ENCODE peak calls at places on chromosomes 4 and X, in six cellular contexts. One of them, this sample, is unnamed.

GRCh38 chrX:155048997-155049619 is 21.8 kb downstream of the CMC4 start:
- DNase-seq in fibroblast of the aortic adventitia: peak
- DNase-seq in MM.1S: no peak
- DNase-seq in tibial artery: no peak
- DNase-seq in upper lobe of right lung: no peak
- DNase-seq in transverse colon: peak
- DNase-seq in this sample: peak

GRCh38 chr4:154010377-154010776 is 221.5 kb upstream of the SFRP2 start:
- DNase-seq in fibroblast of the aortic adventitia: no peak
- DNase-seq in MM.1S: no peak
- DNase-seq in tibial artery: peak
- DNase-seq in upper lobe of right lung: no peak
- DNase-seq in transverse colon: peak
- DNase-seq in this sample: no peak

GRCh38 chr4:80694178-80694577 is 336.3 kb upstream of the BMP3 start:
- DNase-seq in fibroblast of the aortic adventitia: peak
- DNase-seq in MM.1S: no peak
- DNase-seq in tibial artery: no peak
- DNase-seq in upper lobe of right lung: no peak
- DNase-seq in transverse colon: no peak
- DNase-seq in this sample: no peak

GRCh38 chrX:70504772-70505450 is 60.3 kb downstream of the DLG3 start:
- DNase-seq in fibroblast of the aortic adventitia: no peak
- DNase-seq in MM.1S: no peak
- DNase-seq in tibial artery: no peak
- DNase-seq in upper lobe of right lung: no peak
- DNase-seq in transverse colon: no peak
- DNase-seq in this sample: no peak

GRCh38 chr4:185681604-185682003 is 130.4 kb downstream of the SORBS2 start:
- DNase-seq in fibroblast of the aortic adventitia: no peak
- DNase-seq in MM.1S: no peak
- DNase-seq in tibial artery: no peak
- DNase-seq in upper lobe of right lung: no peak
- DNase-seq in transverse colon: no peak
- DNase-seq in this sample: no peak

GRCh38 chrX:108332281-108332680 is 105.9 kb downstream of the COL4A6 start:
- DNase-seq in fibroblast of the aortic adventitia: no peak
- DNase-seq in MM.1S: peak
- DNase-seq in tibial artery: no peak
- DNase-seq in upper lobe of right lung: no peak
- DNase-seq in transverse colon: no peak
- DNase-seq in this sample: no peak

GRCh38 chr4:173990879-173991231 is 292.6 kb downstream of the FBXO8 start:
- DNase-seq in fibroblast of the aortic adventitia: peak
- DNase-seq in MM.1S: no peak
- DNase-seq in tibial artery: no peak
- DNase-seq in upper lobe of right lung: no peak
- DNase-seq in transverse colon: peak
- DNase-seq in this sample: peak

GRCh38 chr4:94304365-94304971 is 38.2 kb downstream of the HPGDS start:
- DNase-seq in fibroblast of the aortic adventitia: peak
- DNase-seq in MM.1S: peak
- DNase-seq in tibial artery: no peak
- DNase-seq in upper lobe of right lung: no peak
- DNase-seq in transverse colon: no peak
- DNase-seq in this sample: no peak

GRCh38 chrX:8405631-8406030 is 59.0 kb upstream of the VCX3B start:
- DNase-seq in fibroblast of the aortic adventitia: no peak
- DNase-seq in MM.1S: no peak
- DNase-seq in tibial artery: no peak
- DNase-seq in upper lobe of right lung: no peak
- DNase-seq in transverse colon: no peak
- DNase-seq in this sample: no peak

GRCh38 chr4:178577933-178578332 is 1135.7 kb upstream of the AGA start:
- DNase-seq in fibroblast of the aortic adventitia: no peak
- DNase-seq in MM.1S: no peak
- DNase-seq in tibial artery: no peak
- DNase-seq in upper lobe of right lung: no peak
- DNase-seq in transverse colon: no peak
- DNase-seq in this sample: no peak

GRCh38 chr4:127048371-127049085 is 584.2 kb upstream of the INTU start:
- DNase-seq in fibroblast of the aortic adventitia: peak
- DNase-seq in MM.1S: no peak
- DNase-seq in tibial artery: no peak
- DNase-seq in upper lobe of right lung: no peak
- DNase-seq in transverse colon: no peak
- DNase-seq in this sample: no peak

GRCh38 chr4:129043523-129043922 is 49.8 kb downstream of the SCLT1 start:
- DNase-seq in fibroblast of the aortic adventitia: peak
- DNase-seq in MM.1S: no peak
- DNase-seq in tibial artery: no peak
- DNase-seq in upper lobe of right lung: no peak
- DNase-seq in transverse colon: no peak
- DNase-seq in this sample: no peak

GRCh38 chr4:94978904-94979303 is 221.1 kb downstream of the BMPR1B start:
- DNase-seq in fibroblast of the aortic adventitia: peak
- DNase-seq in MM.1S: no peak
- DNase-seq in tibial artery: no peak
- DNase-seq in upper lobe of right lung: no peak
- DNase-seq in transverse colon: no peak
- DNase-seq in this sample: no peak

GRCh38 chr4:154507170-154507569 is 15.6 kb upstream of the DCHS2 start:
- DNase-seq in fibroblast of the aortic adventitia: no peak
- DNase-seq in MM.1S: no peak
- DNase-seq in tibial artery: no peak
- DNase-seq in upper lobe of right lung: no peak
- DNase-seq in transverse colon: no peak
- DNase-seq in this sample: no peak

GRCh38 chr4:152696764-152697250 is 17.0 kb upstream of the TMEM154 start:
- DNase-seq in fibroblast of the aortic adventitia: peak
- DNase-seq in MM.1S: peak
- DNase-seq in tibial artery: no peak
- DNase-seq in upper lobe of right lung: no peak
- DNase-seq in transverse colon: peak
- DNase-seq in this sample: no peak

GRCh38 chr4:5953003-5953951 is 60.4 kb upstream of the CRMP1 start:
- DNase-seq in fibroblast of the aortic adventitia: no peak
- DNase-seq in MM.1S: no peak
- DNase-seq in tibial artery: no peak
- DNase-seq in upper lobe of right lung: peak
- DNase-seq in transverse colon: no peak
- DNase-seq in this sample: no peak

GRCh38 chr4:43331226-43332078 is 438.9 kb downstream of the GRXCR1 start:
- DNase-seq in fibroblast of the aortic adventitia: peak
- DNase-seq in MM.1S: no peak
- DNase-seq in tibial artery: no peak
- DNase-seq in upper lobe of right lung: no peak
- DNase-seq in transverse colon: no peak
- DNase-seq in this sample: no peak

GRCh38 chr4:2570551-2571222 is 34.2 kb downstream of the FAM193A start:
- DNase-seq in fibroblast of the aortic adventitia: peak
- DNase-seq in MM.1S: no peak
- DNase-seq in tibial artery: no peak
- DNase-seq in upper lobe of right lung: no peak
- DNase-seq in transverse colon: no peak
- DNase-seq in this sample: no peak

GRCh38 chr4:164350086-164350485 is 403.8 kb upstream of the SMIM31 start:
- DNase-seq in fibroblast of the aortic adventitia: no peak
- DNase-seq in MM.1S: no peak
- DNase-seq in tibial artery: no peak
- DNase-seq in upper lobe of right lung: no peak
- DNase-seq in transverse colon: no peak
- DNase-seq in this sample: no peak

GRCh38 chrX:40107291-40108083 is 9.7 kb upstream of the BCOR start:
- DNase-seq in fibroblast of the aortic adventitia: no peak
- DNase-seq in MM.1S: peak
- DNase-seq in tibial artery: no peak
- DNase-seq in upper lobe of right lung: peak
- DNase-seq in transverse colon: peak
- DNase-seq in this sample: peak

GRCh38 chrX:107710617-107711391 is 64.8 kb downstream of the TSC22D3 start:
- DNase-seq in fibroblast of the aortic adventitia: peak
- DNase-seq in MM.1S: peak
- DNase-seq in tibial artery: peak
- DNase-seq in upper lobe of right lung: no peak
- DNase-seq in transverse colon: peak
- DNase-seq in this sample: no peak

GRCh38 chr4:183563874-183564273 is 59.0 kb downstream of the ING2 start:
- DNase-seq in fibroblast of the aortic adventitia: peak
- DNase-seq in MM.1S: no peak
- DNase-seq in tibial artery: no peak
- DNase-seq in upper lobe of right lung: no peak
- DNase-seq in transverse colon: no peak
- DNase-seq in this sample: no peak

GRCh38 chr4:157521916-157522315 is 301.4 kb downstream of the GRIA2 start:
- DNase-seq in fibroblast of the aortic adventitia: no peak
- DNase-seq in MM.1S: no peak
- DNase-seq in tibial artery: no peak
- DNase-seq in upper lobe of right lung: no peak
- DNase-seq in transverse colon: no peak
- DNase-seq in this sample: no peak

GRCh38 chrX:68180501-68181061 is 252.7 kb downstream of the OPHN1 start:
- DNase-seq in fibroblast of the aortic adventitia: no peak
- DNase-seq in MM.1S: no peak
- DNase-seq in tibial artery: no peak
- DNase-seq in upper lobe of right lung: no peak
- DNase-seq in transverse colon: no peak
- DNase-seq in this sample: no peak

GRCh38 chr4:6331018-6331417 is 61.4 kb downstream of the WFS1 start:
- DNase-seq in fibroblast of the aortic adventitia: peak
- DNase-seq in MM.1S: peak
- DNase-seq in tibial artery: no peak
- DNase-seq in upper lobe of right lung: no peak
- DNase-seq in transverse colon: peak
- DNase-seq in this sample: no peak

GRCh38 chr4:40521957-40522356 is 107.7 kb downstream of the RBM47 start:
- DNase-seq in fibroblast of the aortic adventitia: no peak
- DNase-seq in MM.1S: no peak
- DNase-seq in tibial artery: no peak
- DNase-seq in upper lobe of right lung: no peak
- DNase-seq in transverse colon: no peak
- DNase-seq in this sample: no peak
- TF ChIP-seq CTCF in fibroblast of the aortic adventitia: no peak
- TF ChIP-seq CTCF in MM.1S: no peak
- TF ChIP-seq CTCF in tibial artery: no peak
- TF ChIP-seq CTCF in upper lobe of right lung: no peak
- TF ChIP-seq CTCF in transverse colon: no peak
- TF ChIP-seq CTCF in this sample: no peak

DNA sequence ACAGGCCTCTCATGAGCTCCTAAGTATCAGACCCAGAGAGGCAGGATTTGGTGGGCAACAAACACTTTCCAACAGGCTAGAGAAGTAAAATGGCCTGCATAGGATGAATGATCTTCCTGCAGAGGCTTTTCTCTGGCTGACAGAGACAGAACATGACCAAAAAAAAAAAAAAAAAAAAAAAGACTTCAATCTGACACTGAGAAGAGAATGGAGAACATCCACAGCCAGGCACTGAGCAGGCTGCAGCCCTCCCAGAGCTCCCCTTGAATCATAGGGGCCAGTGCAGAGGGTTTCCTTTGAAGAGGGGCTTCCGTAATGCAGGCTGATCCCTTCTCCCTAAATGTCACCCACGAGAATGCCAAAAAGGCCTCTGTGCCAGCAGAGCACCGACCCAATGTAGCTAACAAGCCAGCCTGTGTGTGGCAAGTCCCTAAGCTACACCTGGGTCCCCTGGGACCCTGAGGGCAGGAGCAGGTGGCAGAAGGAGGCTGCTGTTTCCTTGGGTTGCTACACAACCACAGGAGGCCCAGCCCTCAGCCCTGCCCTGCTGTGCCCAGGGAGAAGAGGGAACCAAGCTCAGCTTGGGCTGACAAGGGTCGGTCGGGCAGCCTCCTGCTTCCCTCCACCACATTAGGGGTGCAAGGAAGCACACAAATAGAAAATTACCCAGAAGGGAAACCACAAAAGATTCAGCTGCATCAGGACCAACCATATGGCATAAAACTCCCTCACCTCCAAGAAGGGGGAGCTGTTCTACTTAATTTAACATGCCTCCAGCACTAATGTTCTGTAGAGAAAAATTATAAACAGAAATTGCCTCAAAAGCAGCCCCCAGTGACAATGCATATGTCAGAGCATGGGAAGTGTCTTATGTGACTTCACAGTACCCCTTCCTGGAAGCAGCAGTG is 55.5 kb downstream of the MAP7D2 start:
- DNase-seq in fibroblast of the aortic adventitia: no peak
- DNase-seq in MM.1S: peak
- DNase-seq in tibial artery: no peak
- DNase-seq in upper lobe of right lung: no peak
- DNase-seq in transverse colon: peak
- DNase-seq in this sample: no peak
- TF ChIP-seq CTCF in fibroblast of the aortic adventitia: no peak
- TF ChIP-seq CTCF in MM.1S: peak
- TF ChIP-seq CTCF in tibial artery: no peak
- TF ChIP-seq CTCF in upper lobe of right lung: no peak
- TF ChIP-seq CTCF in transverse colon: no peak
- TF ChIP-seq CTCF in this sample: no peak

GRCh38 chrX:15465896-15466651 is 27.1 kb downstream of the PIR start:
- DNase-seq in fibroblast of the aortic adventitia: peak
- DNase-seq in MM.1S: no peak
- DNase-seq in tibial artery: no peak
- DNase-seq in upper lobe of right lung: no peak
- DNase-seq in transverse colon: no peak
- DNase-seq in this sample: no peak

GRCh38 chrX:15468036-15468435 is 25.1 kb downstream of the PIR start:
- DNase-seq in fibroblast of the aortic adventitia: peak
- DNase-seq in MM.1S: no peak
- DNase-seq in tibial artery: peak
- DNase-seq in upper lobe of right lung: no peak
- DNase-seq in transverse colon: peak
- DNase-seq in this sample: peak

GRCh38 chrX:15465347-15465746 is 27.8 kb downstream of the PIR start:
- DNase-seq in fibroblast of the aortic adventitia: peak
- DNase-seq in MM.1S: no peak
- DNase-seq in tibial artery: no peak
- DNase-seq in upper lobe of right lung: no peak
- DNase-seq in transverse colon: no peak
- DNase-seq in this sample: no peak

GRCh38 chrX:15469613-15470012 is 23.5 kb downstream of the PIR start:
- DNase-seq in fibroblast of the aortic adventitia: no peak
- DNase-seq in MM.1S: no peak
- DNase-seq in tibial artery: no peak
- DNase-seq in upper lobe of right lung: no peak
- DNase-seq in transverse colon: no peak
- DNase-seq in this sample: no peak

GRCh38 chrX:15464704-15465103 is 28.4 kb downstream of the PIR start:
- DNase-seq in fibroblast of the aortic adventitia: no peak
- DNase-seq in MM.1S: no peak
- DNase-seq in tibial artery: no peak
- DNase-seq in upper lobe of right lung: no peak
- DNase-seq in transverse colon: no peak
- DNase-seq in this sample: no peak
- TF ChIP-seq CTCF in fibroblast of the aortic adventitia: no peak
- TF ChIP-seq CTCF in MM.1S: no peak
- TF ChIP-seq CTCF in tibial artery: no peak
- TF ChIP-seq CTCF in upper lobe of right lung: no peak
- TF ChIP-seq CTCF in transverse colon: no peak
- TF ChIP-seq CTCF in this sample: no peak

GRCh38 chrX:125131146-125131545 is 188.5 kb upstream of the TEX13C start:
- DNase-seq in fibroblast of the aortic adventitia: no peak
- DNase-seq in MM.1S: peak
- DNase-seq in tibial artery: no peak
- DNase-seq in upper lobe of right lung: no peak
- DNase-seq in transverse colon: no peak
- DNase-seq in this sample: no peak
- TF ChIP-seq CTCF in fibroblast of the aortic adventitia: no peak
- TF ChIP-seq CTCF in MM.1S: peak
- TF ChIP-seq CTCF in tibial artery: no peak
- TF ChIP-seq CTCF in upper lobe of right lung: peak
- TF ChIP-seq CTCF in transverse colon: no peak
- TF ChIP-seq CTCF in this sample: no peak

GRCh38 chrX:66022742-66023725 is 16.8 kb downstream of the VSIG4 start:
- DNase-seq in fibroblast of the aortic adventitia: no peak
- DNase-seq in MM.1S: no peak
- DNase-seq in tibial artery: no peak
- DNase-seq in upper lobe of right lung: no peak
- DNase-seq in transverse colon: no peak
- DNase-seq in this sample: no peak
- TF ChIP-seq CTCF in fibroblast of the aortic adventitia: no peak
- TF ChIP-seq CTCF in MM.1S: peak
- TF ChIP-seq CTCF in tibial artery: no peak
- TF ChIP-seq CTCF in upper lobe of right lung: peak
- TF ChIP-seq CTCF in transverse colon: no peak
- TF ChIP-seq CTCF in this sample: no peak

This sample was measured in heart left ventricle.